ENCODE peak calls at places on chromosomes 7 and 10, in four cellular contexts. E, Z, N and S are unnamed samples.

GRCh38 chr7:29375641-29376562 is 181.3 kb downstream of the CHN2 start:
- DNase-seq in E (no peak), Z (no peak), N (no peak), S (peak)

GRCh38 chr7:80827238-80827633 is 91.6 kb downstream of the SEMA3C start:
- DNase-seq in E (no peak), Z (no peak), N (no peak), S (no peak)

GRCh38 chr10:49442863-49443262 is 47.0 kb upstream of the DRGX start:
- DNase-seq in E (no peak), Z (no peak), N (no peak), S (no peak)

GRCh38 chr10:31381171-31381570 is 62.2 kb downstream of the ZEB1 start:
- DNase-seq in E (no peak), Z (no peak), N (no peak), S (no peak)

GRCh38 chr7:130290745-130291144 is 2.2 kb upstream of the CPA4 start:
- DNase-seq in E (no peak), Z (no peak), N (no peak), S (no peak)

GRCh38 chr7:5629941-5630340 is 151.5 kb downstream of the RNF216 start:
- DNase-seq in E (no peak), Z (no peak), N (no peak), S (no peak)

GRCh38 chr7:92834661-92835139 is 1.7 kb downstream of the CDK6 start:
- DNase-seq in E (peak), Z (peak), N (no peak), S (no peak)

GRCh38 chr10:72107325-72108003 is 19.1 kb upstream of the SPOCK2 start:
- DNase-seq in E (no peak), Z (peak), N (no peak), S (no peak)

GRCh38 chr7:152641384-152641783 is 34.6 kb downstream of the XRCC2 start:
- DNase-seq in E (no peak), Z (no peak), N (no peak), S (no peak)

DNA sequence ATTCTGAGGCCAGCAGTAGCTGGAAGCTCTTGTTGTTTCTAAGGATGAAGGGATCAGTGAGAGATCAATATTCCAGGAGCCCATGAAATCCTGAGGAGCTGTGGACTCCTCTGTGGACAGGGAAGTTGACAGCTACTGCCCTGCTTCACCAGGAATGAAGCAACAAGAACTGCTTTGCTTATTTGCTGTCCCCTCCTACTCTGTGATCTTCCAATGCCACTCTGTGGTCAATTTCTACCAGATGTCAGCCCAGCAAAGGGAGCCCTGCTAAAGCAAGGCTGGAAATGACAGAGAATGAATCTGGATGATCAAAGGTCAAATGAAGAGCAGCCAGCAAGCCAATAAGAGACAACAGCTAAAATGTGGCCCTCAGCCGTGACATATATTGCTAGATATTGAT is 227.5 kb upstream of the CHRM2 start:
- DNase-seq in E (no peak), Z (no peak), N (no peak), S (no peak)
- TF ChIP-seq BHLHE40 in E (no peak), Z (no peak), N (no peak), S (no peak)

GRCh38 chr7:108167460-108167859 is 37.3 kb upstream of the LAMB4 start:
- DNase-seq in E (no peak), Z (no peak), N (no peak), S (no peak)
- TF ChIP-seq ESRRA in E (no peak), Z (no peak), N (no peak), S (no peak)

DNA sequence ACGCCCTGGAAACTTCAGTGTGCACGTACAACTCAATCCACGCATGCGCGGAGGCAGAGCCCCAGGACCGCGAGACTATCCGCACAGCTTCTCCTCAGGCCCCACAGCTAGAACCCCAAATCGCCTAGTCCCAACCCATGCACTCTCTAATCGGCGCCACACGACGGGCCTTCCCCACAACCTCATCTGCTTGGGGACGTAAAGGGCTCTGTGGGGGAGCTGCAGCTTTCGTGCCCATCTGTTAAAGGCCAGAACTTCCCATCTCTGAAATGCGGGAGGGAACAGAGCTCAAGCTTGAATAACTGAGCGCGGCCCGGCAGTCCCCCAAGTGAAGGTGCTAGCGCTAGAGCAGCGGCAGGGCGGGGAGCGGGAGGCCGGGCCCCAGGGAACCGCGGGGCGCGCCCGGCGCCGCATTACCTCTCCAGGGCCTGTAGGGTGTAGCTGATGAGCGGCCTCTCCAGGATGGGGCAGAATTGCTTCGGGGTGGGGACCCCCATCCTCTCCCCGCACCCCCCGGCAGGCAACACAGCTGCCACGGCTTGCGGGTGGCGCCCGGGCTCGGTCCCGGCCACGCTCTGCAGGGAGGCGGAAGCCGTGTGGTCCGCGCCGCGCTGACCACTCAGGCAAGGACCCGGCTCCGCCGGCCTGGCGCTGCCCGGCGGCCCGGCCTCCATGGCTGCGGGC is 547 bp downstream of the CRPPA start:
- DNase-seq in E (peak), Z (peak), N (peak), S (peak)
- TF ChIP-seq BHLHE40 in E (no peak), Z (no peak), N (no peak), S (no peak)

DNA sequence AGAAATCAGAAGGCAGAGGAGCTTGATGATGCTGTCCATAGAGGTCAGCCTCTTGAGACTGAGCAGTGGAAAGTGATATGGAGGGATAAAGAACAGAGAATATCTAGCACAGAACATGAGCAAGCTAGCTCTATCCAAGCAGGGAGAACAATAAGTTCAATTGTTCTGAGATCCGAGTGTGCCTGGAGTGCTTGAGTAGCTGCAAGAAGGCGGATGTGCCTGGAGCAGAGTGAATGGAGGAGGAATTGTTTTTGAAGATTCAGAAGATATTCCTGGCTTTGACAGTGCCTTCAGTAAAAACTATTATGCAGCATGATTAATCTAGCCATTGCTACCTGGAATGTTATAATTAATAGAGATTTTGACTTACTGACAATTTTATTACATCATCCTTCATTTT is 302.7 kb downstream of the ADRA2A start:
- DNase-seq in E (no peak), Z (no peak), N (no peak), S (no peak)
- TF ChIP-seq ESRRA in E (no peak), Z (no peak), N (no peak), S (no peak)

DNA sequence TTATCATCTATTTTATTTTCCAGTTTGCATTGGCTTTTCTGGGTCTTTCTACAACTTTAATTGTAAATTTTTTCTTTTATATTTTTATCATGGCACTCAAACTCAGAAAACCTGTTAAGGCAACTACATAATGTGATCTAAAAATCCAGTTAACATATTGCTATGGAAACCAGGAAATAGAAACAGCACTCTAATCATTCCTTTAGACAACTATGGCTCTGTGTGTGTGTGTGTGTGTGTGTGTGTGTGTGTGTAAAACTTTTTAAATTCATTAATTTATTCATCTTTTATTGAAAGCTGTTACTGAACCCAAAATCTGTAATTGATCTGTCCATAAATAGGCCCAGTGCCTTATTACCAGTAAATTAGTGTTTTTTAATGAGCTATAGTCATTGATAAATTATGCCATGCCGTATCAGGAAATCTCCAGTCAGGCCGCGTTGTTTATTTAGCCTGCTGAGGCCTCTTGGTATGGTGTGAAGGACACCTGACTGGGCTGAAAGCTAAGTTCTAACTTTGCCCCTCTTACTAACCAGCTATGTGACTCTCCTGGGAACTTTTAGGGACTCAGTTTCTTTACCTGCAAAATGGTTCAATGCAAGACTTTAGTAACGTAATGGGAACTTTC is 1.5 kb upstream of the MET start:
- DNase-seq in E (no peak), Z (no peak), N (no peak), S (peak)
- TF ChIP-seq BHLHE40 in E (no peak), Z (no peak), N (no peak), S (peak)

GRCh38 chr10:104580774-104581675 is 60.1 kb upstream of the SORCS3 start:
- DNase-seq in E (peak), Z (peak), N (peak), S (peak)
- TF ChIP-seq ESRRA in E (no peak), Z (no peak), N (no peak), S (no peak)

DNA sequence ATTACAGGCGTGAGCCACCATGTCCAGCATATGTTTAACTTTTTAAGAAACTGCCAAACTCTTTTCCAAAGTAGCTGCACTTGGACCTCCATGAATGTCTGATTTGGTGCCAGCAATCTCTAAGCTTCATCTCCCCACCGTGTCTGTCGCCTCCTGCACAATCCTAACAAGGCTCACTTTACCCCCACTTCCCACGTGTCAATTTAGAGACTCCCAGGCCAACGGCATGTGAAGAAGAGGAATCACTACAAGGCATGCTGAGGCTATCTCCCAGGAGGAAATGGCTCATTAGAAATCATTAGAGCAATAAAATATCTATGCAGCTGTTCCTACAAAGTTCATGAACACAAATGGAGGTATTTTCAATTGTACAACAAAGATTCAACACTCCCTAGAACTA is 14.8 kb downstream of the ST8SIA6 start:
- DNase-seq in E (no peak), Z (no peak), N (no peak), S (no peak)
- TF ChIP-seq BHLHE40 in E (no peak), Z (no peak), N (no peak), S (no peak)

DNA sequence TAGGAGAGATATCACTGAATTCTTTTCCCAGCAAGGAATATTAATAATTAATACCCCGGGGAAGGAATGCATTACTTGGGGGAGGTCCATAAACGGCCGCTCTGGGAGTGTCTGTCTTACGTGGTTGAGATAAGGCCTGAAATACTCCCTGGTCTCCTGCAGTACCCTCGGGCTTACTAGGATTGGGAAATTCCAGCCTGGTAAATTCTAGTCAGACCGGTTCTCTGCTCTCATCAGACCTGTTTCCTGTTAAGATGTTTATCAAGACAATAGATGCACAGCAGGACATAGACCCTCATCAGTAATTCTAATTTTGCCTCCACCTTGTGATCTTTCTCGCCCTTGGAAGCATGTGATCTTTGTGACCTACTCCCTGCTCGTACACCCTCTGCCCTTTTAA is 162.8 kb upstream of the KCND2 start:
- DNase-seq in E (no peak), Z (no peak), N (no peak), S (no peak)
- TF ChIP-seq ESRRA in E (no peak), Z (no peak), N (no peak), S (no peak)

GRCh38 chr7:107993879-107994278 is 9.1 kb downstream of the LAMB1 start:
- DNase-seq in E (no peak), Z (no peak), N (no peak), S (no peak)

GRCh38 chr7:107996072-107996824 is 6.7 kb downstream of the LAMB1 start:
- DNase-seq in E (no peak), Z (no peak), N (no peak), S (no peak)

GRCh38 chr7:107994366-107994765 is 8.6 kb downstream of the LAMB1 start:
- DNase-seq in E (no peak), Z (no peak), N (no peak), S (no peak)

GRCh38 chr7:107998150-107998549 is 4.8 kb downstream of the LAMB1 start:
- DNase-seq in E (peak), Z (no peak), N (no peak), S (no peak)

DNA sequence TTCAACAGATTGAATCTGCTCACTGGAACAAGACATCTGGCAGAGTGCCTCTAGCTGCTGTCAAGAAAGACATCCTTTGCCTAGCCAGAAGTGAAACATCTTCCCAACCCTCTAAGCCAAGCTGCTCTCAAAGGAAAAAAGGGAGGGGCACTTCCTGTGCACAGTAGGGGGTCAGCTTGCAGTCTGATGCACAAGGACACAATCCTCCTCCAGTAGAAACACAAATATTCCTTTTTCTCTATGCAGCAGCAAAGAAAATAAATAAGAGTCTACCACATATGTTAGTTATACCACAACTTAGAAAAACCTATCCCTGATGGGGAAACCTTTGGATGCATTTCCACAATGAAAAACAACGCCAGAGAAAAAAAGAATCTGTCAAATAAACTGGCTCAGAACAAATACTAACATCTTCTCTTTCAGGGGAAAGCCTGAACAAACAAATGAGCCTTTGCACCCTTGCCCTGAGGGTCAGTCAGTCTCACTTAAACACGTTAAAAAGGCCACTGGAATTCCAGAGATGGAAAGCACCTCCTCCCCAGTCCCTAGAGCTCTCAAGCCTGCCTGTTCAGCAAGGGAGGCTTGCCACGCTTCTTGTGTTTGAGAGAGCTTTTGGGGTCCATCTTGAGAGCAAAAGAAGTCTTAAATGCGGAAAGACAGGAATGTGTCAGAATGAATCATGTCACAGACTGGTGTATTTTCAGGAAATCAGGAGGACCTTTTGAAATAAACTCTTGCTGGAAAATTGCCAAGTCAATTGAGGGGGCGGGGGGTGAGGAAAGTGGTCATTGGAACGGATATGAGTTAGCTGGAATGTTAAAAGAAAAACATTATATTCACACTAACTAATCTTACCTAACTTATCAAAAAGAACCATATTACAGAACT is 7.5 kb downstream of the LAMB1 start:
- DNase-seq in E (peak), Z (peak), N (no peak), S (peak)
- TF ChIP-seq BHLHE40 in E (no peak), Z (no peak), N (no peak), S (no peak)